ENCODE peak calls at places on chromosome 5, in five cellular contexts. S, C, N, L and Y are unnamed samples.

GRCh38 chr5:72842816-72843215 is 26.4 kb downstream of the TNPO1 start:
- DNase-seq in L (peak; percentile 29), N (no peak), C (peak; percentile 11), S (no peak), Y (peak; percentile 92)

GRCh38 chr5:90675222-90675621 is 116.6 kb downstream of the ADGRV1 start:
- DNase-seq in C (no peak), N (no peak), L (no peak), S (no peak), Y (no peak)

GRCh38 chr5:14665949-14666741 is 1.6 kb downstream of the OTULIN start:
- DNase-seq in N (no peak), C (peak; percentile 38), L (peak; percentile 20), S (no peak), Y (peak; percentile 15)

GRCh38 chr5:1795931-1796330 is 3.7 kb downstream of the MRPL36 start:
- DNase-seq in L (no peak), S (no peak), C (no peak), N (no peak), Y (no peak)

GRCh38 chr5:133926960-133927615 is 41.3 kb downstream of the C5orf15 start:
- DNase-seq in S (no peak), L (no peak), N (no peak), C (no peak), Y (no peak)

GRCh38 chr5:145293716-145294115 is 541.4 kb downstream of the PRELID2 start:
- DNase-seq in S (no peak), N (no peak), C (no peak), L (no peak), Y (no peak)

GRCh38 chr5:124692324-124692723 is 54.1 kb downstream of the ZNF608 start:
- DNase-seq in N (no peak), C (no peak), L (no peak), S (no peak), Y (no peak)

GRCh38 chr5:103475629-103476240 is 86.9 kb downstream of the NUDT12 start:
- DNase-seq in L (no peak), S (no peak), N (peak; percentile 27), C (no peak), Y (peak; percentile 66)

GRCh38 chr5:134029156-134029555 is 24.4 kb upstream of the VDAC1 start:
- DNase-seq in N (no peak), S (no peak), L (no peak), C (no peak), Y (no peak)

GRCh38 chr5:161847896-161848510 is at the start of gene GABRA1:
- DNase-seq in L (no peak), S (no peak), C (no peak), N (no peak), Y (no peak)

GRCh38 chr5:80713640-80714039 is 58.9 kb upstream of the DHFR start:
- DNase-seq in S (no peak), L (no peak), N (no peak), C (no peak), Y (peak; percentile 19)

GRCh38 chr5:33641722-33642505 is 201.1 kb downstream of the TARS1 start:
- DNase-seq in N (no peak), C (no peak), L (no peak), S (no peak), Y (no peak)

GRCh38 chr5:71482132-71482531 is 26.7 kb downstream of the BDP1 start:
- DNase-seq in N (no peak), S (no peak), L (no peak), C (peak; percentile 16), Y (peak; percentile 91)

GRCh38 chr5:54457094-54457531 is 1.6 kb downstream of the HSPB3 start:
- DNase-seq in L (no peak), C (peak; percentile 10), S (no peak), N (no peak), Y (no peak)

GRCh38 chr5:177438468-177438867 is 8.1 kb upstream of the PRR7 start:
- DNase-seq in S (no peak), N (no peak), C (no peak), L (peak; percentile 1), Y (no peak)
- TF ChIP-seq POLR2AphosphoS5 in S (peak; percentile 73), N (peak; percentile 55), C (no peak), L (peak; percentile 80), Y (no peak)

GRCh38 chr5:96743805-96744559 is 63.8 kb downstream of the ERAP1 start:
- DNase-seq in C (peak; percentile 40), S (no peak), N (no peak), L (no peak), Y (no peak)

GRCh38 chr5:96745025-96745424 is 62.7 kb downstream of the ERAP1 start:
- DNase-seq in N (no peak), C (no peak), S (no peak), L (no peak), Y (no peak)

GRCh38 chr5:96742519-96742918 is 65.2 kb downstream of the ERAP1 start:
- DNase-seq in N (no peak), S (no peak), L (peak; percentile 43), C (no peak), Y (no peak)

GRCh38 chr5:96741911-96742310 is 65.8 kb downstream of the ERAP1 start:
- DNase-seq in N (peak; percentile 36), S (no peak), C (no peak), L (no peak), Y (no peak)

DNA sequence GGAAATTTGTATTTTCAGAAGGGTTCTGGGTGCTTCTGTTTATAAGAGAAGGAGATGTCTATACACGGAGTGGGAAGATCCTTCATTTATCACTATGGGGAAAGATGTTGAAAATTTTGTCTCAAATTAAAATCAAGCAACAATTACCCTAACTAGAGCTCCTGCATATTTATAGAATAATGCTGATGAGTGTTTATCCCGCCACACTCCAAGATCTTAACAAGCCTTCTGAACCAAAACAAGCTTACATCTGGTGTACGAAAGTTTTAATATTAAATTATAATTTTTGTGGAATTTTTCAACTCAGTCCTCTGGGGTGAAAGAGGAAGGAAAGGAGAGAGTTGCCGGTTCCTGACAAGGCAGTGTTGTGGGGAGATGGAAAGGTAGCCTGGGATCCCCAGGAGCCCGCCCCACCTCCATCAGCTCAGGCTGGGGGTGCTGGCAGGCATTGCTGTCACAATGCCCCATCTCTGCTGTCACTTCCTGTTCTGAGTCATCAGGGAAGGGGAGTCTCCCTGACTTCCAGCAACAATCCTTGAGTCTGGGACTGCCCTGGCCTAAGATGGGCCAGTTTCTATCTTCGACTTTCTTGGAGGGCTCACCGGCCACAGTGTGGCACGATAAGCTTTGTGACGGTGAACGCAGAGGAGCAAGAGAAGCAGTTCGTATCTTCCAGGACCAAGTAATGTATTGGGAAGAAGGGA is 64.5 kb downstream of the ERAP1 start:
- DNase-seq in N (peak; percentile 55), S (no peak), L (peak; percentile 32), C (no peak), Y (peak; percentile 71)
- TF ChIP-seq POLR2AphosphoS5 in N (no peak), S (no peak), L (no peak), C (no peak), Y (peak; percentile 59)

GRCh38 chr5:100641833-100642232 is 106.7 kb downstream of the FAM174A start:
- DNase-seq in L (no peak), S (no peak), C (no peak), N (peak; percentile 42), Y (no peak)
- TF ChIP-seq POLR2AphosphoS5 in L (no peak), S (no peak), C (no peak), N (no peak), Y (no peak)

GRCh38 chr5:98934581-98934980 is 5.8 kb upstream of the CHD1 start:
- DNase-seq in S (no peak), C (no peak), L (no peak), N (no peak), Y (no peak)
- TF ChIP-seq POLR2AphosphoS5 in S (no peak), C (no peak), L (no peak), N (no peak), Y (no peak)